ENCODE peak calls at places on chromosomes 13 and 19, in five cellular contexts. L is transverse colon, I is adrenal gland, T is body of pancreas, Y is lower lobe of right lung. D is an unnamed sample. For H3K9me3, the result is how much of the 10 kb centered on the place peaks cover.

GRCh38 chr13:90709329-90709728 is 638.2 kb upstream of the MIR17HG start:
- DNase-seq in T (no peak), L (no peak), Y (no peak), I (no peak), D (no peak)

GRCh38 chr19:54252243-54252642 is 4.8 kb downstream of the LILRB5 start:
- DNase-seq in Y (no peak), L (no peak), T (no peak), I (no peak), D (no peak)

GRCh38 chr19:4555657-4556561 is 3.6 kb downstream of the SEMA6B start:
- DNase-seq in I (no peak), Y (no peak), T (no peak), L (peak), D (no peak)

GRCh38 chr13:43127103-43127817 is 103.9 kb downstream of the DNAJC15 start:
- DNase-seq in T (no peak), Y (no peak), I (no peak), L (no peak), D (peak)

GRCh38 chr19:39474139-39474620 is 6.5 kb upstream of the TIMM50 start:
- DNase-seq in L (peak), T (peak), I (peak), Y (peak), D (peak)

GRCh38 chr13:110680852-110681251 is 25.1 kb downstream of the CARS2 start:
- DNase-seq in L (no peak), Y (no peak), I (no peak), T (no peak), D (no peak)

GRCh38 chr13:113981201-113981605 is 7.3 kb upstream of the C13orf46 start:
- DNase-seq in T (peak), I (peak), L (peak), Y (peak), D (peak)

GRCh38 chr19:13238891-13239534 is 88.8 kb downstream of the IER2 start:
- DNase-seq in T (no peak), L (no peak), Y (no peak), I (no peak), D (no peak)

GRCh38 chr19:11227201-11227886 is 12.1 kb upstream of the ANGPTL8 start:
- DNase-seq in T (no peak), L (no peak), Y (no peak), I (no peak), D (peak)

GRCh38 chr13:113832204-113832603 is 31.7 kb downstream of the GAS6 start:
- DNase-seq in Y (peak), I (no peak), L (no peak), T (no peak), D (no peak)

GRCh38 chr19:35901854-35902661 is at the start of gene HCST:
- DNase-seq in T (no peak), L (peak), I (peak), Y (peak), D (no peak)
- H3K4me3 ChIP-seq in T (no peak), L (peak), I (no peak), Y (peak), D (no peak)

GRCh38 chr19:56562766-56563165 is 4.5 kb upstream of the ZNF470 start:
- DNase-seq in T (no peak), I (no peak), L (no peak), Y (no peak), D (no peak)

GRCh38 chr19:56567274-56568120 is at the start of gene ZNF470:
- DNase-seq in I (peak), T (peak), Y (peak), L (peak), D (peak)

GRCh38 chr19:56566904-56567273 is 379 bp upstream of the ZNF470 start:
- DNase-seq in I (peak), Y (peak), L (peak), T (peak), D (peak)
- H3K9me3 ChIP-seq in I (under half), Y (half or more), L (half or more), T (under half), D (under half)

DNA sequence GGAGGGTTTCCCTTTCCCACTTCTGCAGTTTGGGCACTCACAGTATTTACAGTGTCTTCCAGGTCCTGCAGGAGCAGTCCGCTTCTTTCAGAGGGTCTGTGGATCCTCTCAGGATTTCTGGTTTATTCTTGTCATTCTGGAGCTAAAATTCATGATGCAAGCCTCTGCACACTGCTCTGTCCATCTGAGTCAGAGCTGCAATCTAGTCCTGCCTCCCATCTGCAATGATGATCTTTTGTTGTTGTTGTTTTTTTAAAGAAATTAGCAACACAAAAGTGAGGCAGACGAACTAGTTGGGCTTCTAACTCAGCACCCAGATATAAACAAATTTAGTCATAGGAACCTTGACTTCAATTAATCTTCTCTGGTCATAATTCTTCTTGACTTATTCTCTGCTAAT is 86.5 kb downstream of the DLEU7 start:
- DNase-seq in I (no peak), L (no peak), Y (no peak), T (no peak), D (no peak)
- H3K27ac ChIP-seq in I (no peak), L (no peak), Y (no peak), T (no peak), D (no peak)

GRCh38 chr19:37933965-37934364 is 27.0 kb downstream of the SIPA1L3 start:
- DNase-seq in L (no peak), Y (no peak), T (peak), I (no peak), D (peak)
- H3K4me3 ChIP-seq in L (no peak), Y (peak), T (no peak), I (no peak), D (no peak)

GRCh38 chr19:58037927-58038687 is 4.3 kb downstream of the ZSCAN1 start:
- DNase-seq in T (peak), I (no peak), Y (no peak), L (no peak), D (peak)
- H3K9me3 ChIP-seq in T (under half), I (under half), Y (under half), L (under half), D (under half)

GRCh38 chr19:45781282-45782161 is 768 bp downstream of the DMPK start:
- DNase-seq in I (peak), L (peak), Y (no peak), T (peak), D (peak)
- H3K27ac ChIP-seq in I (peak), L (peak), Y (peak), T (peak), D (peak)

GRCh38 chr13:44573071-44573470 is 3.1 kb downstream of the TSC22D1 start:
- DNase-seq in T (no peak), Y (no peak), L (no peak), I (no peak), D (no peak)
- H3K4me3 ChIP-seq in T (no peak), Y (peak), L (no peak), I (no peak), D (peak)

DNA sequence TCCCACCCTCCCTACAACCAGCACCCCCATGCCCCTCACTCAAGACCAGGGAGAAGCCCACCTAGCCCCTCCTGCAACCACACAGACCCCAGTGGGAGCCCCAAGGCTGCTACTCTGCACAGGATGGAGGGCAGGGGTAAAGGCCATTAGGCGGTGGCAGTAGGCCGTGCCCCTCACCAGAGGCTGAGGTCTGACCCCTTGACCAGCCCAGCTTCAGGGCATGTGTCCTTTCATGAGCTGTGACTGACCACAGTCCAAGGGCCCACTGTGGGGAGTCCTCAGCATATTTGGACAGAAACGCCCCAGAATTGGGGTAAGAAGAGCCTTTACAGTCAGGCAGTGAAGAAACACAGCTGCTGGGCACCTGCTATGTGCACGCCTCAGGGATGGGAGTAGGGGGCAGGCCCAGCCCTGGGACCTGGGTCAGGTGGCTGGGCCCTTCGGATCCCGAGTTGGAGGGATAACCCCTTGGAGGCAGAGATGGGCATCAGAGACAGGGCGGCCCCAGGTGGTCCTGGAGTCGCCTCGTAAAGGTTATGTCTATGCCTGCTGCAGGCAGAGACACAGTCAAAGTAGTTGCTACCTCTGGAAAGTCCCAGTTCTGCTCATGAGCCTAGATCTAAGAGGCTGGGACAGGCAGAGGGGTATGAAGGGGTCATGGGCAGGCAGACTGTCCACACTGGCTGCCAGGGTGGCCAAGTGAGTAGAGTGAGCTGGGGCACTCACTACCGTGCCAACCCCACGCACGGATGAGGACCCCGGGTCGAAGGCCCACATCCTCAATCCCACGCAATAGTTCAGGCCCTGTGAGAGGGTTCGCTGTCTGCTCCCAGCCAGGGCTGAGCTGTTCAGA is 1.5 kb upstream of the RPS5 start:
- DNase-seq in Y (peak), I (no peak), L (no peak), T (no peak), D (no peak)
- H3K9me3 ChIP-seq in Y (under half), I (under half), L (under half), T (under half), D (under half)

GRCh38 chr19:14669940-14670339 is 4.7 kb downstream of the ADGRE3 start:
- DNase-seq in L (no peak), Y (no peak), I (no peak), T (no peak), D (no peak)

GRCh38 chr19:14670408-14670807 is 4.2 kb downstream of the ADGRE3 start:
- DNase-seq in Y (no peak), T (no peak), I (no peak), L (no peak), D (no peak)

GRCh38 chr19:14674764-14675163 is at the start of gene ADGRE3:
- DNase-seq in T (no peak), I (no peak), Y (no peak), L (no peak), D (no peak)

GRCh38 chr19:14673088-14673487 is 1.6 kb downstream of the ADGRE3 start:
- DNase-seq in Y (no peak), L (no peak), I (no peak), T (no peak), D (no peak)

GRCh38 chr19:14672043-14672872 is 2.4 kb downstream of the ADGRE3 start:
- DNase-seq in I (no peak), Y (no peak), T (no peak), L (no peak), D (no peak)
- H3K27ac ChIP-seq in I (no peak), Y (no peak), T (no peak), L (no peak), D (no peak)

GRCh38 chr19:6674868-6675305 is 4.9 kb upstream of the TNFSF14 start:
- DNase-seq in Y (peak), T (peak), L (peak), I (peak), D (peak)
- H3K4me3 ChIP-seq in Y (no peak), T (no peak), L (no peak), I (no peak), D (no peak)